ENCODE peak calls at places on chromosomes 2 and 18, in four cellular contexts. Q is thyroid gland, C is sigmoid colon, I is uterus. S is an unnamed sample. For H3K4me1, the result is how much of the 10 kb centered on the place peaks cover.

GRCh38 chr2:43086451-43087221 is 139.8 kb downstream of the ZFP36L2 start:
- DNase-seq in Q (peak), C (peak), I (peak), S (no peak)

GRCh38 chr2:207448006-207448405 is 81.8 kb upstream of the CREB1 start:
- DNase-seq in Q (no peak), I (no peak), C (no peak), S (no peak)

GRCh38 chr2:170525566-170525900 is 189.6 kb upstream of the SP5 start:
- DNase-seq in C (peak), Q (peak), I (peak), S (peak)

GRCh38 chr2:203909192-203909945 is 27.2 kb upstream of the ICOS start:
- DNase-seq in Q (no peak), C (no peak), I (no peak), S (no peak)

GRCh38 chr2:208711598-208711997 is 305.0 kb downstream of the PTH2R start:
- DNase-seq in Q (no peak), C (no peak), I (no peak), S (no peak)

GRCh38 chr2:11963966-11964365 is 217.5 kb downstream of the LPIN1 start:
- DNase-seq in C (no peak), Q (no peak), I (no peak), S (no peak)

GRCh38 chr2:130307850-130308249 is 34.8 kb upstream of the IMP4 start:
- DNase-seq in I (no peak), Q (no peak), C (no peak), S (no peak)

GRCh38 chr2:29010946-29011649 is 30.0 kb downstream of the TOGARAM2 start:
- DNase-seq in Q (peak), I (peak), C (no peak), S (peak)

GRCh38 chr2:202941771-202942170 is 29.7 kb downstream of the CARF start:
- DNase-seq in I (no peak), Q (no peak), C (no peak), S (no peak)

GRCh38 chr2:162298669-162299335 is 19.7 kb downstream of the IFIH1 start:
- DNase-seq in C (no peak), I (no peak), Q (no peak), S (no peak)

GRCh38 chr2:159265171-159265576 is 21.3 kb downstream of the WDSUB1 start:
- DNase-seq in I (no peak), C (no peak), Q (peak), S (no peak)

GRCh38 chr2:101988541-101988940 is 3.2 kb upstream of the IL1R2 start:
- DNase-seq in C (no peak), I (no peak), Q (no peak), S (no peak)

DNA sequence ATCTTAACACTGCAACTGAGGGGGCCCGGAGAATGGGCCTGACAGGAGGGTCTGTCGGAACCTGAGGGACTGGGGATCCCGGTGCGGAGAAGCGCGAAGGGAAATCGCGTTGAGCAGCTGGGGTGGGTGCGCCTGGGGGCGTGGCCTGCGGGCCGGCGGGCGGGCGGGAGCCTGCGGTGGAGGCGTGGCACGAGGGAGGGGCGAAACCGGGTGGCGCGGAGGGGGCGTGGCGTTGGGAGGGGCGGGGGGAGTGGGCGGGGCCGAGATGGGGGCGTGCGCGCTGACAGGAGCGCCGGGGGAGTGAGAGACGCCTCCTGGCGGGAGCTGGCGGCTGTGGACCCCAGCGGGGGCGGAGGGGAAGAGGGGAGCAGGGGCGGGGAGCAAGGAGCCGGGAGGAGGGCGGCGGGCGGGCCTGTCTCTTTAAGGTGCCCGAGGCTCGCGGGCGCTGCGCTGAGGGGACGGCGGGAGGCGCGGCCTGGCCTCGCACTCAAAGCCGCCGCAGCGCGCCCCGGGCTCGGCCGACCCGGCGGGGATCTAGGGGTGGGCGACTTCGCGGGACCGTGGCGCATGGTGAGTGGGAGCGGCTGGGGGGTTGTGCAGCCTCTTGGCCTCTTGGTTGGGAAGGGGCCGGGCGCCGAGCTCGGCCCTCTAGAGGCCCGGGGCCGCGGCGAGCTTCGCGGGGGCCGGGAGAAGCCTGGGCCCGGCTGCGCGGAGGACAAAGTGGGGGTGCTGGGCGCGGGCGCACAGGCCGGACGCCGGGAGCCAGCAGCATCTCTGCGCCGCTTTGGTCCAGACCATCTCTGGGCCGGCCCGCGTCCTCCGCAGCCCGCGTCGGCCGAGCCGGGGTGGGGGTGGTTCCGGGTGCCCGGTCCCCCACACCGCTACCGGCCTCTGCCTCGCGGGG is at the start of gene TWSG1:
- DNase-seq in C (peak), Q (peak), I (peak), S (peak)
- TF ChIP-seq POLR2A in C (peak), Q (peak), I (peak), S (peak)

GRCh38 chr2:57907411-57907810 is 139.2 kb upstream of the VRK2 start:
- DNase-seq in Q (no peak), C (no peak), I (no peak), S (no peak)
- H3K27ac ChIP-seq in Q (no peak), C (no peak), I (no peak), S (no peak)

GRCh38 chr2:127651381-127651809 is 5.4 kb downstream of the GPR17 start:
- DNase-seq in Q (no peak), C (peak), I (no peak), S (no peak)
- H3K4me1 ChIP-seq in Q (under half), C (under half), I (under half), S (under half)

GRCh38 chr2:224946911-224947310 is 95.4 kb downstream of the DOCK10 start:
- DNase-seq in C (no peak), I (no peak), Q (no peak), S (no peak)
- TF ChIP-seq POLR2A in C (peak), I (no peak), Q (no peak), S (peak)

GRCh38 chr2:200810252-200810650 is 1.5 kb upstream of the BZW1 start:
- DNase-seq in Q (no peak), I (no peak), C (no peak), S (no peak)
- H3K27ac ChIP-seq in Q (peak), I (peak), C (peak), S (no peak)

DNA sequence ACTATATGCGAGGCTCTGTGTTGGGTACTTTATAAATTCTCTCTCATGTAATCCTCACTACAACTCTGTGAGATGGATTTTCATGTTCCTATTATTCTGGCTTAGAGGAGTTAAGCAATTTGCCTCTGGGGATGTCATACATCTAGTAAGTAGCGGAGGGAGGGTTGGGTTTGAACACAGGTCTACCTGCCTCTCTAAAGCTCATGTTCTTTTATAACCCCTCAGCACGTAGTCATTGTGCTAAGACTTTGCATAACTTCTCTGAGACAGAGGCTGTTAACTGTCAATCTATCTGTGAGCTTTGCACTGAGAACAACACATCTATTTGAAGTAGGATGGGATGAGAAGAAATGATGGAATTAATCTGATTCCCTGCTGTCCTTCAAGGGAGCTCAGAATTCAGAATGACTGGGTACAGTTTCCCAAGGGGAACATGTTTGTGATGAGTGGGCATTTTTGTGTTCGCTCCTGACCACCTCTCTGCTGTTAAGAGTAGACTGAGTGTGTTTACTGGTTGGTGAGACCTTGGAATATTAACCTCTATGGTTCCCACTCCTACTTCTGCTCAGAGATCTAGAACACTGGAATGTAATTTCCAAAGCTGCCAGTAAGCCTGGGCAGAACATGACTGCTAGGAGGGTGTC is 320.7 kb downstream of the SLC8A1 start:
- DNase-seq in Q (no peak), C (no peak), I (no peak), S (no peak)
- H3K4me1 ChIP-seq in Q (under half), C (under half), I (under half), S (under half)

DNA sequence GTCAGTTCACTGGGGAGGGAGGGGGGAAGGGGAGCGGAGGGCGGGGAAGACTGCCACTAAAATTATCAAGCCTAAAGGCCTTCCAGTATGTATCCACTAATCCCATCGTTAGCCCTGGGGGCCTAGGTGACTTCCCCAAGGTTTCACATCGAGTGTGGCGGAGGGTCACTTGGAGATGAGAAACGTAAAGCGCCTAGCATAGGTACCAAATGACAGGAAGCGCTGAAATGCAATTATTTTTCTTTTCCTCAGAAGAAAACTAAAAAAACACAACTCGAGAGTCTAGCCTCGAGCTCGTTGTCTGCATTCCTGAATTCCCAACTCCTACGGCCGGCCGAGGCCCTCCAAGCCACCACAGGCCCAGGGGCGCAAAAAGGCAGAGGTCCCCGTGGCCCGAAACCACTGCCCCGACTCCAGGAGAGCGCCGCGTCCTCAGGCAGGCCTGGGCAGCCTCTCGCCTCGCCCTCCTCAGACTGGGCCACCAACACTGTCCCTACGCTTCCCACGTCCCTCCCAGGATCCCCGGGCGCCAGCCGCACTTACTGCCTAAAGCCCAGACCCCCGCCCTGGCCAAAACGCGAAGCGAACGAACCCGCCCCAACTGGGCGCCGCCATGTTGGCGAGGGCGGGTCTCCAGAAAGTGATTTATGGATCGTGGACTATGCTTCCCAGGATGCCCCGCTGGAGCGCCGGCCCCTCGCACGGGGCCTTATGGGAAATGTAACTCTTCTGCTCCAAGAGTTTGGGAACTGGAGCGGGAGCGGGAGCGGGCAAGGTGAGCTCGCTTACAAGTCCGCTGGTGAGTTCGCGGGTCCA is at the start of gene USP40:
- DNase-seq in C (peak), I (peak), Q (peak), S (peak)
- TF ChIP-seq POLR2A in C (peak), I (peak), Q (peak), S (peak)

DNA sequence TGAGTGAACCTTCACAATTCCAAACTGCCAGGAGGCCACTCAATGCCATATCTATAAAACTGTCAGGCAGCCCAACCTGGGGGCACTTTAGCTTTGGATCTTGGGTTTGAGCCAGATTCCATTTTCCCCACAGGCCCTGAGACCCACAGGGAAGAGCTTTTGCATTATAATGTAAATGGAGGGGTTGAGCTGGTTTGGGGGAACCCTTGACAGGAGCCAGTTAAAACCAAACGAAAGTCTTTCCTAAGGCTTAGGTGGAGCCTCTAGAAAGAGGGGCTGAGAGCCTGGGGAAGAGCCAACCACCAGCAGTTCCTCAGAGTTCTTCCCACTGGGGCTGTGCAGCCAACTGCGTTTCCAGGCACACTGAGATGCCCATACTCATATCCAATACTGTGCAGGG is 42.7 kb downstream of the BCL11A start:
- DNase-seq in I (no peak), C (no peak), Q (no peak), S (no peak)
- H3K27ac ChIP-seq in I (no peak), C (no peak), Q (no peak), S (no peak)

DNA sequence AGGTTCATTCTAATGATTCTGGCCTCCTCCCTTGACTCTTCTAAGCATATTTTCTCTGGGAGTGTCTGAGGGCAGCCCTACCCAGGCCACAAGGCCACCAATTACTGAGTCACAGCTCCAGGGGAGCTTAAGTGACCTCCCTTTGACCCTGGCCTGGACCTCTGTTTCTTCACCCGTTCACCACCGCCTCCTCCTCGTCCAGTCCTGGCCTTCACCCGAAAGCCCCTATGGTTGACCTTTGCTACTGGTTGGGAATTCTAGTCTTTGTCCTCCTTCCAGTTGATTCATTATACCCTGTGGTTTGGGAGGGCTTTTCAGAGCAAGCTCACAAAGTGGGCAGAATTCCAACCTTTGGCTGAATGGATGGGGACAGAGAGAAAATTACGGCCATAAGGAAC is 72.6 kb downstream of the NRP2 start:
- DNase-seq in I (no peak), C (peak), Q (no peak), S (peak)
- H3K4me1 ChIP-seq in I (under half), C (under half), Q (under half), S (under half)

DNA sequence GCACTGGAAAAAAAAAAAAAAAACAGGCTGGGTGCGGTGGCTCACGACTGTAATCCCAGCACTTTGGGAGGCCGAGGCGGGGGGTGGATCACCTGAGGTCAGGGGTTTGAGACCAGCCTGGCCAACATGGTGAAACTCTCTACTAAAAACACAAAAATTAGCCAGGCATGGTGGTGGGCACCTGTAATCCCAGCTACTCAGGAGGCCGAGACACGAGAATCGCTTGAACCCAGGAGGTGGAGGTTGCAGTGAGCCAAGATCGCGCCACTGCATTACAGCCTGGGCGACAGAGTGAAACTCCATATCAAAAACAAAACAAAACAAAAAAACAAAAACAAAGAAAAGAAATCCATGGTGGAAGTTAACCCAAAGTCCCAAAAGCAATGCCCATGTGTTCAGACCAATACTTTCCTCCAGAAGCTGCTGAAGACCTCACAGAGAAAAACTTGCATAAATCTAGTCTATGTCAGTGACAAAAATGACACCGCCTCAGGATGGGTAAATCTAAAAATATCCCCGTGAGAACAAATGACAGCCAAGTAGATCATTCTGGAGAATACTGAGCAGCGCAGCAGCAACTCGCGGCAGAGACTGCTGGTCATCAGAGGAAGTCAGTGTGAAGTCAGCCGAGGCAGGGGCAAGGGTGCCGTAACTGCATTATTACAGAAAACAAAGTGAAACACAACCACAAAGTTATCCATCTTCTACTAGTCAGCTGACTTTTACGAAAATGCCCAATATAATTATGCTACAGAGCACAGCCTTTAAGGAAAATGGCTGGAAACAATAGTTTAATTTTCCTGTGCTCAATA is 41.0 kb downstream of the LPIN2 start:
- DNase-seq in I (no peak), Q (peak), C (peak), S (peak)
- TF ChIP-seq POLR2A in I (peak), Q (no peak), C (no peak), S (no peak)